ENCODE peak calls at places on chromosomes 1 and 21, in four cellular contexts. C is body of pancreas, A is H54, Z is A549. O is an unnamed sample.

GRCh38 chr1:89762801-89763648 is 57.8 kb upstream of the LRRC8D start:
- DNase-seq in A (peak), C (peak), Z (peak), O (peak)

GRCh38 chr1:89288051-89288340 is 15.3 kb upstream of the GBP5 start:
- DNase-seq in C (no peak), A (no peak), Z (no peak), O (no peak)

GRCh38 chr1:38336308-38336707 is 289.7 kb upstream of the POU3F1 start:
- DNase-seq in Z (no peak), C (peak), A (no peak), O (no peak)

GRCh38 chr21:43880111-43880985 is 15.3 kb downstream of the AGPAT3 start:
- DNase-seq in Z (no peak), C (peak), A (peak), O (peak)

GRCh38 chr1:119384591-119384990 is 16.0 kb downstream of the HAO2 start:
- DNase-seq in A (no peak), C (no peak), Z (no peak), O (no peak)

GRCh38 chr1:67853704-67854103 is 20.4 kb upstream of the GNG12 start:
- DNase-seq in C (peak), A (peak), Z (peak), O (peak)

GRCh38 chr1:241266121-241266520 is 90.9 kb downstream of the RGS7 start:
- DNase-seq in A (no peak), C (no peak), Z (no peak), O (no peak)

GRCh38 chr1:146012703-146013565 is 8.6 kb downstream of the HJV start:
- DNase-seq in C (peak), A (peak), Z (peak), O (peak)

GRCh38 chr1:211566431-211567025 is 12.4 kb downstream of the SLC30A1 start:
- DNase-seq in A (no peak), C (no peak), Z (no peak), O (no peak)

GRCh38 chr21:35328856-35329455 is 279.9 kb upstream of the RUNX1 start:
- DNase-seq in Z (no peak), A (no peak), C (no peak), O (no peak)

DNA sequence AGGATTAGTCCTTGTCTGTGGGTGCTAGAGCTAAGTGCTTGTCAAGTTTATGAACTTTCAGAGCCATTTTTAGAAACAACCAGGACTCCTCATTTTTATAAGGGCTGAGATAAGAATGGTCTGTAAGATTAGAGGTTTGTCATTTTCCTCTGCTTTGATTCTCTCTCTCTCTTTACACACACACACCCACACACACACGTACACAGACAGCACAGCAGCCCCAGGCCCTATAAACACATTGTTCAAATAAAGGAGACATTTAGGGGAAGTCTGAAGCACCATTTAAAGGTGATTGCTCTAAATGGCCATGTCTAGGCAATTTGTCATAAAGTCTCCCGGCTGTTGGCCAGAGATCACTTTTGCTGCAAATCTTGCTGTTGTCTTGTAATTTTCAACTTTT is 127.1 kb downstream of the LACTBL1 start:
- DNase-seq in C (no peak), A (no peak), Z (no peak), O (no peak)
- TF ChIP-seq POLR2A in C (no peak), A (no peak), Z (no peak), O (no peak)

DNA sequence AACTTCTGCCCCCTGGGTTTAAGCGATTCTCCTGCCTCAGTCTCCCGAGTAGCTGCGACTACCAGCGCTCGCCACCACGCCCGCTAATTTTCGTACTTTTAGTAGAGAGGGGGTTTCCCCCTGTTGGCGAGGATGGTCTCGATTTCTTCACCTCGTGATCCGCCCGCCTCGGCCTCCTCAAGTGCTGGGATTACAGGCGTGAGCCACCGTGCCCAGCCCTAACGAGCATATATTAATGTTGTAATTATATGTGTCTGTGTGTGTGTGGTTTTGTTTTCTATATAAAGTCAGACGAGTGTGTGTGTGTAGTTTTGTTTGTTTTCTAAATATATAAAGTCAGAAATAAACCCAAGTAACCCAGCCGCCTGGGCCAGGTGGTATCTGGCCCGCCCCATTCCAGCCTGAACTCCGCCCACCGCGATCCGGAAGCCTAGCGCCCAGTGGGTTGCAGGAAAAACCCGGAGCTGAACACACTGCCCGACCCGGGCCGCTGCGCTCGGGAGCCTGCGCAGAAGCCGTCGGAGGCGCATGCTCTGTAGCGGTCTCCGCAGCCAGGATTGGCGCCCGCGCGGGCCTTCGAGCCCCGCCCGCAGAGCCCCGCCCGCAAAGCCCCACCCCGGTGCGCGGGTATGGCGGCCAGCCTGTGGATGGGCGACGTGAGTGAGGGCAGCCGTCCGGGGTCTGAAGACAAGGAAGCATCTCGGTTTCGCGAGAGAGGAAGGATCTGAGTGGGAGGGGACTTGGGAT is at the start of gene TRNAU1AP:
- DNase-seq in A (peak), Z (peak), C (peak), O (peak)
- TF ChIP-seq POLR2A in A (no peak), Z (peak), C (peak), O (peak)

DNA sequence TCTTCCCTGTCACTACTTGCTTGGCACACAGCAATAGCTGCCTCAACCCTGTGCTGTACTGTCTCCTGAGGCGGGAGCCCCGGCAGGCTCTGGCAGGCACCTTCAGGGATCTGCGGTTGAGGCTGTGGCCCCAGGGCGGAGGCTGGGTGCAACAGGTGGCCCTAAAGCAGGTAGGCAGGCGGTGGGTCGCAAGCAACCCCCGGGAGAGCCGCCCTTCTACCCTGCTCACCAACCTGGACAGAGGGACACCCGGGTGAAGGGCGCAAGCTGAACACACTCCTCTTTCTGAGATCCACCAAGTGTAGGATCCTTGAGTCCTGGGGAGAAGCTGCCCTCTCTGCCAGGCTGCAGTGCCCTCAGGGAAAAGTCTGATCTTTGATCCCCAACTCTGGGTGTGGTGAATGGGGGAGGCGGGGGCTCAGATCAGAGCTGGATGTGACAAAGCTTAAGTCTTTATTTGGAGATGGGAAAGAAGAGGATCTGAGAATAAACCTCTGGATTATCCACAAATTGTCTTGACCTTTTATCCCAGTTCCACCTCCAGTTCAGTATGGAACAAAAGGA is 1.2 kb downstream of the RXFP4 start:
- DNase-seq in Z (no peak), A (no peak), C (no peak), O (no peak)
- TF ChIP-seq POLR2A in Z (no peak), A (no peak), C (no peak), O (no peak)

GRCh38 chr1:31065310-31066217 is at the start of gene PUM1:
- DNase-seq in Z (peak), C (peak), A (peak), O (peak)
- TF ChIP-seq POLR2A in Z (peak), C (peak), A (peak), O (peak)

GRCh38 chr21:36964398-36964797 is 2.1 kb downstream of the HLCS start:
- DNase-seq in Z (no peak), A (no peak), C (no peak), O (no peak)

GRCh38 chr21:36965720-36966065 is 776 bp downstream of the HLCS start:
- DNase-seq in A (no peak), Z (no peak), C (no peak), O (no peak)

GRCh38 chr21:36966846-36967657 is 583 bp upstream of the HLCS start:
- DNase-seq in Z (no peak), C (peak), A (no peak), O (peak)

GRCh38 chr21:36964832-36965719 is 1.4 kb downstream of the HLCS start:
- DNase-seq in Z (no peak), A (no peak), C (no peak), O (peak)

GRCh38 chr21:36966066-36966845 is at the start of gene HLCS:
- DNase-seq in C (peak), Z (peak), A (peak), O (peak)
- TF ChIP-seq POLR2A in C (peak), Z (peak), A (peak), O (no peak)